ENCODE peak calls at places on chromosomes 11 and 22, in ten cellular contexts. One of them, this sample, is unnamed.

GRCh38 chr22:47260551-47260950 is 498.1 kb downstream of the TBC1D22A start:
- DNase-seq in left ventricle myocardium superior: no peak
- DNase-seq in NCI-H1105 treated with DMSO at 0.1 percent for 48 hours: peak
- DNase-seq in HT1080: no peak
- DNase-seq in activated naive CD4-positive, alpha-beta T cell: no peak
- DNase-seq in posterior vena cava: no peak
- DNase-seq in germinal center: no peak
- DNase-seq in GM04504: no peak
- DNase-seq in NAMALWA: no peak
- DNase-seq in NCI-H1048: no peak
- DNase-seq in this sample: no peak

GRCh38 chr11:113465786-113466185 is 9.4 kb downstream of the DRD2 start:
- DNase-seq in left ventricle myocardium superior: no peak
- DNase-seq in NCI-H1105 treated with DMSO at 0.1 percent for 48 hours: no peak
- DNase-seq in HT1080: peak
- DNase-seq in activated naive CD4-positive, alpha-beta T cell: no peak
- DNase-seq in posterior vena cava: no peak
- DNase-seq in germinal center: no peak
- DNase-seq in GM04504: no peak
- DNase-seq in NAMALWA: no peak
- DNase-seq in NCI-H1048: no peak
- DNase-seq in this sample: no peak

GRCh38 chr11:10902301-10902700 is 44.4 kb upstream of the ZBED5 start:
- DNase-seq in left ventricle myocardium superior: no peak
- DNase-seq in NCI-H1105 treated with DMSO at 0.1 percent for 48 hours: peak
- DNase-seq in HT1080: no peak
- DNase-seq in activated naive CD4-positive, alpha-beta T cell: no peak
- DNase-seq in posterior vena cava: no peak
- DNase-seq in germinal center: no peak
- DNase-seq in GM04504: no peak
- DNase-seq in NAMALWA: no peak
- DNase-seq in NCI-H1048: no peak
- DNase-seq in this sample: no peak

GRCh38 chr22:30266445-30267381 is at the start of gene OSM:
- DNase-seq in left ventricle myocardium superior: peak
- DNase-seq in NCI-H1105 treated with DMSO at 0.1 percent for 48 hours: no peak
- DNase-seq in HT1080: no peak
- DNase-seq in activated naive CD4-positive, alpha-beta T cell: peak
- DNase-seq in posterior vena cava: peak
- DNase-seq in germinal center: peak
- DNase-seq in GM04504: no peak
- DNase-seq in NAMALWA: peak
- DNase-seq in NCI-H1048: no peak
- DNase-seq in this sample: peak

GRCh38 chr11:77724639-77725038 is 87.0 kb upstream of the CLNS1A start:
- DNase-seq in left ventricle myocardium superior: no peak
- DNase-seq in NCI-H1105 treated with DMSO at 0.1 percent for 48 hours: no peak
- DNase-seq in HT1080: no peak
- DNase-seq in activated naive CD4-positive, alpha-beta T cell: no peak
- DNase-seq in posterior vena cava: no peak
- DNase-seq in germinal center: no peak
- DNase-seq in GM04504: no peak
- DNase-seq in NAMALWA: no peak
- DNase-seq in NCI-H1048: no peak
- DNase-seq in this sample: no peak

GRCh38 chr22:21568207-21569075 is 927 bp downstream of the UBE2L3 start:
- DNase-seq in left ventricle myocardium superior: peak
- DNase-seq in NCI-H1105 treated with DMSO at 0.1 percent for 48 hours: no peak
- DNase-seq in HT1080: peak
- DNase-seq in activated naive CD4-positive, alpha-beta T cell: no peak
- DNase-seq in posterior vena cava: no peak
- DNase-seq in germinal center: no peak
- DNase-seq in GM04504: no peak
- DNase-seq in NAMALWA: peak
- DNase-seq in NCI-H1048: no peak
- DNase-seq in this sample: peak

GRCh38 chr11:57842873-57843272 is 81.3 kb downstream of the CTNND1 start:
- DNase-seq in left ventricle myocardium superior: no peak
- DNase-seq in NCI-H1105 treated with DMSO at 0.1 percent for 48 hours: no peak
- DNase-seq in HT1080: no peak
- DNase-seq in activated naive CD4-positive, alpha-beta T cell: no peak
- DNase-seq in posterior vena cava: no peak
- DNase-seq in germinal center: no peak
- DNase-seq in GM04504: no peak
- DNase-seq in NAMALWA: no peak
- DNase-seq in NCI-H1048: no peak
- DNase-seq in this sample: no peak

GRCh38 chr22:29733362-29734322 is 13.8 kb downstream of the CABP7 start:
- DNase-seq in left ventricle myocardium superior: peak
- DNase-seq in NCI-H1105 treated with DMSO at 0.1 percent for 48 hours: peak
- DNase-seq in HT1080: no peak
- DNase-seq in activated naive CD4-positive, alpha-beta T cell: no peak
- DNase-seq in posterior vena cava: no peak
- DNase-seq in germinal center: no peak
- DNase-seq in GM04504: no peak
- DNase-seq in NAMALWA: peak
- DNase-seq in NCI-H1048: no peak
- DNase-seq in this sample: no peak

GRCh38 chr22:37401861-37402506 is 25.3 kb downstream of the ELFN2 start:
- DNase-seq in left ventricle myocardium superior: no peak
- DNase-seq in NCI-H1105 treated with DMSO at 0.1 percent for 48 hours: no peak
- DNase-seq in HT1080: no peak
- DNase-seq in activated naive CD4-positive, alpha-beta T cell: no peak
- DNase-seq in posterior vena cava: no peak
- DNase-seq in germinal center: no peak
- DNase-seq in GM04504: no peak
- DNase-seq in NAMALWA: no peak
- DNase-seq in NCI-H1048: no peak
- DNase-seq in this sample: no peak

GRCh38 chr11:3803726-3804510 is 4.4 kb upstream of the PGAP2 start:
- DNase-seq in left ventricle myocardium superior: no peak
- DNase-seq in NCI-H1105 treated with DMSO at 0.1 percent for 48 hours: no peak
- DNase-seq in HT1080: peak
- DNase-seq in activated naive CD4-positive, alpha-beta T cell: no peak
- DNase-seq in posterior vena cava: peak
- DNase-seq in germinal center: no peak
- DNase-seq in GM04504: no peak
- DNase-seq in NAMALWA: no peak
- DNase-seq in NCI-H1048: no peak
- DNase-seq in this sample: no peak

GRCh38 chr11:105132716-105133511 is 6.7 kb downstream of the CARD18 start:
- DNase-seq in left ventricle myocardium superior: no peak
- DNase-seq in NCI-H1105 treated with DMSO at 0.1 percent for 48 hours: no peak
- DNase-seq in HT1080: peak
- DNase-seq in activated naive CD4-positive, alpha-beta T cell: no peak
- DNase-seq in posterior vena cava: no peak
- DNase-seq in germinal center: no peak
- DNase-seq in GM04504: peak
- DNase-seq in NAMALWA: no peak
- DNase-seq in NCI-H1048: no peak
- DNase-seq in this sample: no peak

GRCh38 chr11:92703431-92703830 is 266.0 kb upstream of the MTNR1B start:
- DNase-seq in left ventricle myocardium superior: no peak
- DNase-seq in NCI-H1105 treated with DMSO at 0.1 percent for 48 hours: no peak
- DNase-seq in HT1080: peak
- DNase-seq in activated naive CD4-positive, alpha-beta T cell: no peak
- DNase-seq in posterior vena cava: no peak
- DNase-seq in germinal center: no peak
- DNase-seq in GM04504: no peak
- DNase-seq in NAMALWA: no peak
- DNase-seq in NCI-H1048: no peak
- DNase-seq in this sample: no peak

GRCh38 chr11:29135504-29135903 is 881.3 kb downstream of the KCNA4 start:
- DNase-seq in left ventricle myocardium superior: no peak
- DNase-seq in NCI-H1105 treated with DMSO at 0.1 percent for 48 hours: no peak
- DNase-seq in HT1080: no peak
- DNase-seq in activated naive CD4-positive, alpha-beta T cell: no peak
- DNase-seq in posterior vena cava: no peak
- DNase-seq in germinal center: no peak
- DNase-seq in GM04504: no peak
- DNase-seq in NAMALWA: no peak
- DNase-seq in NCI-H1048: no peak
- DNase-seq in this sample: no peak

GRCh38 chr11:12746593-12747097 is 72.4 kb downstream of the TEAD1 start:
- DNase-seq in left ventricle myocardium superior: peak
- DNase-seq in NCI-H1105 treated with DMSO at 0.1 percent for 48 hours: peak
- DNase-seq in HT1080: peak
- DNase-seq in activated naive CD4-positive, alpha-beta T cell: no peak
- DNase-seq in posterior vena cava: no peak
- DNase-seq in germinal center: no peak
- DNase-seq in GM04504: no peak
- DNase-seq in NAMALWA: no peak
- DNase-seq in NCI-H1048: peak
- DNase-seq in this sample: no peak

GRCh38 chr11:106091480-106092123 is 14.1 kb downstream of the AASDHPPT start:
- DNase-seq in left ventricle myocardium superior: no peak
- DNase-seq in NCI-H1105 treated with DMSO at 0.1 percent for 48 hours: no peak
- DNase-seq in HT1080: peak
- DNase-seq in activated naive CD4-positive, alpha-beta T cell: no peak
- DNase-seq in posterior vena cava: no peak
- DNase-seq in germinal center: no peak
- DNase-seq in GM04504: no peak
- DNase-seq in NAMALWA: no peak
- DNase-seq in NCI-H1048: no peak
- DNase-seq in this sample: no peak

GRCh38 chr11:36467913-36468312 is 42.2 kb downstream of the TRAF6 start:
- DNase-seq in left ventricle myocardium superior: no peak
- DNase-seq in NCI-H1105 treated with DMSO at 0.1 percent for 48 hours: no peak
- DNase-seq in HT1080: no peak
- DNase-seq in activated naive CD4-positive, alpha-beta T cell: no peak
- DNase-seq in posterior vena cava: no peak
- DNase-seq in germinal center: no peak
- DNase-seq in GM04504: no peak
- DNase-seq in NAMALWA: no peak
- DNase-seq in NCI-H1048: no peak
- DNase-seq in this sample: no peak

GRCh38 chr22:46748948-46749681 is 11.1 kb upstream of the CERK start:
- DNase-seq in left ventricle myocardium superior: peak
- DNase-seq in NCI-H1105 treated with DMSO at 0.1 percent for 48 hours: no peak
- DNase-seq in HT1080: peak
- DNase-seq in activated naive CD4-positive, alpha-beta T cell: peak
- DNase-seq in posterior vena cava: no peak
- DNase-seq in germinal center: no peak
- DNase-seq in GM04504: no peak
- DNase-seq in NAMALWA: no peak
- DNase-seq in NCI-H1048: no peak
- DNase-seq in this sample: peak

GRCh38 chr11:71093783-71094182 is 158.6 kb downstream of the SHANK2 start:
- DNase-seq in left ventricle myocardium superior: no peak
- DNase-seq in NCI-H1105 treated with DMSO at 0.1 percent for 48 hours: no peak
- DNase-seq in HT1080: no peak
- DNase-seq in activated naive CD4-positive, alpha-beta T cell: no peak
- DNase-seq in posterior vena cava: no peak
- DNase-seq in germinal center: no peak
- DNase-seq in GM04504: no peak
- DNase-seq in NAMALWA: no peak
- DNase-seq in NCI-H1048: no peak
- DNase-seq in this sample: no peak

GRCh38 chr11:17240780-17241179 is 33.0 kb upstream of the PIK3C2A start:
- DNase-seq in left ventricle myocardium superior: no peak
- DNase-seq in NCI-H1105 treated with DMSO at 0.1 percent for 48 hours: no peak
- DNase-seq in HT1080: no peak
- DNase-seq in activated naive CD4-positive, alpha-beta T cell: no peak
- DNase-seq in posterior vena cava: no peak
- DNase-seq in germinal center: no peak
- DNase-seq in GM04504: no peak
- DNase-seq in NAMALWA: no peak
- DNase-seq in NCI-H1048: no peak
- DNase-seq in this sample: no peak

This sample was measured in T-helper 9 cell.